ENCODE peak calls at places on chromosome 6, in seven cellular contexts. P, H, T, Z, Y, S and Q are unnamed samples.

GRCh38 chr6:71015392-71015791 is 58.5 kb upstream of the B3GAT2 start:
- DNase-seq in P (no peak), H (no peak), T (no peak), Z (no peak), Y (no peak), S (no peak), Q (no peak)

GRCh38 chr6:95119927-95120326 is 457.4 kb upstream of the MANEA start:
- DNase-seq in P (no peak), H (no peak), T (no peak), Z (no peak), Y (no peak), S (no peak), Q (no peak)

GRCh38 chr6:3131695-3132094 is 13.2 kb downstream of the BPHL start:
- DNase-seq in P (no peak), H (no peak), T (no peak), Z (no peak), Y (no peak), S (no peak), Q (no peak)

GRCh38 chr6:3239110-3239830 is 11.8 kb upstream of the TUBB2B start:
- DNase-seq in P (no peak), H (peak; percentile 57), T (no peak), Z (no peak), Y (no peak), S (no peak), Q (no peak)

GRCh38 chr6:13369591-13369990 is 41.3 kb upstream of the TBC1D7 start:
- DNase-seq in P (no peak), H (no peak), T (no peak), Z (no peak), Y (no peak), S (no peak), Q (no peak)

GRCh38 chr6:21909321-21909720 is 315.8 kb downstream of the SOX4 start:
- DNase-seq in P (no peak), H (no peak), T (no peak), Z (no peak), Y (no peak), S (no peak), Q (no peak)

GRCh38 chr6:150025201-150025917 is at the start of gene RAET1L:
- DNase-seq in P (no peak), H (no peak), T (no peak), Z (peak; percentile 25), Y (no peak), S (no peak), Q (no peak)

GRCh38 chr6:43074847-43075741 is 1.0 kb upstream of the PTK7 start:
- DNase-seq in P (no peak), H (no peak), T (no peak), Z (no peak), Y (no peak), S (no peak), Q (no peak)

GRCh38 chr6:94177429-94177828 is 758.1 kb upstream of the EPHA7 start:
- DNase-seq in P (no peak), H (peak; percentile 47), T (no peak), Z (no peak), Y (no peak), S (peak; percentile 3), Q (no peak)

GRCh38 chr6:132684998-132685397 is 26.0 kb upstream of the TAAR1 start:
- DNase-seq in P (no peak), H (no peak), T (no peak), Z (no peak), Y (no peak), S (no peak), Q (no peak)

DNA sequence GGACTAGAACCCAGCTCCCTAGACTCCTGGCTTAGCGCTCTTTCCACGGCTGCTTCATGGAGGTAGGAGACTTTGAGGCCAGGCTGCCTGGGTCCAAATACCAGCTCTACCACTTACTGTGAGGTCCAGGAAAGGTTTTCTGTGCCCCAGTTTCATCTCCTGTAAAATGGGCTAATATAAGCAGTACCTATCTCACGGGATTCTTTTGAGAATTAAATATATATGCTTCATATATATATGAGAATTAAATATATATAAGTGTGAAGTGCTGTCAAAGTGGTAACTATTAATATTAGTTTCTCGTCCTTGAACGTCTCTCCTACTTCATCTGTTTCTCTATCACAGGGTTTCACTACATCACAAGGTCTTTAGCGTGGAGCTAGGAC is 10.2 kb upstream of the LY6G5C start:
- DNase-seq in P (no peak), H (no peak), T (no peak), Z (no peak), Y (no peak), S (no peak), Q (no peak)
- H3K27ac ChIP-seq in P (peak overlapping the region; percentile 68), H (no peak overlapping the region), T (no peak overlapping the region), Z (no peak overlapping the region), Y (no peak overlapping the region), S (no peak overlapping the region), Q (no peak overlapping the region)

GRCh38 chr6:41720783-41721182 is 14.6 kb downstream of the TFEB start:
- DNase-seq in P (no peak), H (no peak), T (no peak), Z (no peak), Y (no peak), S (no peak), Q (no peak)

GRCh38 chr6:41718828-41719227 is 16.6 kb downstream of the TFEB start:
- DNase-seq in P (no peak), H (no peak), T (no peak), Z (no peak), Y (no peak), S (no peak), Q (no peak)

GRCh38 chr6:41721396-41721795 is 14.0 kb downstream of the TFEB start:
- DNase-seq in P (no peak), H (no peak), T (no peak), Z (no peak), Y (no peak), S (no peak), Q (no peak)

GRCh38 chr6:41716516-41717446 is 18.6 kb downstream of the TFEB start:
- DNase-seq in P (no peak), H (no peak), T (no peak), Z (peak; percentile 60), Y (peak; percentile 41), S (no peak), Q (no peak)

DNA sequence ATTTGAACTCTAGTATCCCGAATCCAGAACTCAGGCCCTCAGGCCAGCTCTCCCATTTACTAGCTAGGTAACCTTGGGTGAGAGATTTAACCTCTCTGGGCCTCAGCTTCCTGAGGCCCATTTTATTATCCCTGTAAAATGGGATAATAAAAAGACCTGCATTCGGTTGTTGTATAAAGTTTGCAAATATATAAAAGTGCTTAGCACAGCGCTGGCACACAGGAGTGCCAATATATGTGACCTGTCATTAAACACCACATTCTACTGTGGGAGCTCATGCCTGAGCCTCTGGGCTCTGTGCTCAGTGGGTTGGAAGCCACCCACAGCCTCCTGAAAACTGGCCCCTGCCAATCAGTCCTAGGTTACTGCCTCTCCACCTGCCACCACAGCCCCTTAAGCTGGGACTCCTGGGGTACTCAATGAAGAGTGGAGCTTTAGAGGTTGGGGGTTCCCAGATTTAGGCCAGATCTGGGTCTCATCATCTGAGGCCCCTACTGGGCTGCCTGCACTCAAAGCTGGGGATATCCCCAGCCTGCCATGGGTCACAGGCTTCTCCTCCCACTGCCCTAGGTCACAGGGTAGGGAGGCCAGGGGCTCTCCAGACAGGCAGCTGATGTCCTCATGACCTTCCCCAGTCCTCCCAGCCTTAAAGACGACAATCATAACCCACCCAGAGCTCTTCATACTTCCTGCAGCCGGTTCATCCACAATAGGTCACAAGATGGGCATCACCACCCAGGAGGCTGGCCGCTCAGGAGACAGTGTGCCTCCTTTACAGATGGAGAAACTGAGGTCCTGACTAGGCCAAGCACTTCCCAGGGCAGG is 15.4 kb downstream of the TFEB start:
- DNase-seq in P (no peak), H (no peak), T (no peak), Z (no peak), Y (no peak), S (no peak), Q (no peak)
- H3K4me1 ChIP-seq in P (no peaks in the 10 kb centered on the region), H (no peaks in the 10 kb centered on the region), T (peaks cover 79% of the 10 kb centered on the region), Z (peaks cover 31% of the 10 kb centered on the region), Y (peaks cover 96% of the 10 kb centered on the region), S (no peaks in the 10 kb centered on the region), Q (no peaks in the 10 kb centered on the region)

DNA sequence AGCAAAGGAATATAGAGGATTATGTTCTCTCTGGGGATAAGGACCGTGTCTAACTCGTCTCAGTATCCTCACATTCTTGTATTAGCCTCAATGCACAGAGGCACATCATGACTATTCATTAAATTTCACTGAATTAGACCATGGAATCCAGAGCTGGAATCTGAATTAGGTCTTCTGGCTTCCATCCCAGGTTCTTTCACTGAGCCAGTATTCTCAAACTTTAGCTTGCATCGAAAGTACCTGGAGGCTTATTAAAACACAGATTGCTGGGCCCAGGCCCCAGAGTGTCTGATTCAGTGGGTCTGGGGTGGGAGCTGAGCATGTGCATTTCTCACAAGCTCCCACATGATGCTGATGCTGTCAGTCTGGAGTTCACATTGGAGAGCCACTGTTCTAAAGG is 142.0 kb downstream of the UST start:
- DNase-seq in P (no peak), H (no peak), T (no peak), Z (no peak), Y (no peak), S (no peak), Q (no peak)
- H3K27ac ChIP-seq in P (no peak overlapping the region), H (no peak overlapping the region), T (no peak overlapping the region), Z (no peak overlapping the region), Y (no peak overlapping the region), S (no peak overlapping the region), Q (no peak overlapping the region)

DNA sequence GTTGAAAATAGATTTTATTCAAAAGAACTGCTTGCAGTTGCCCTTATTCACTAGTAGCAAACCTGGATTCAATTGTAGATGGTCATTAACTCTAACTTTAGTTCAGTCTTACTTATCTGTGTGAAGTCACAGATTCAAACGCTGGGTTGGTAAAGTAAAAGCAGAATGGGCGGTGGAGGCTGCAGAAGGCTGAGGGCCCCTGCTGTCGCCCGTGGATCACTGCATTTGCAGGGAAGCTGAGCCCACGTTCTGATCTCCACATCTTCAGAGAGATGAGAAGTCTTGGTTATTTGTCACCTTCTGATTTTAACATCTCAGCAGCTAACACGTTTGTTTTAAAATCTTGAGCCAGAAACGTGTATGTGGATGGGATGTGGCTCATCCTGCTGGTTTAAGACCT is 75.1 kb downstream of the SNX9 start:
- DNase-seq in P (no peak), H (peak; percentile 18), T (no peak), Z (no peak), Y (peak; percentile 25), S (no peak), Q (no peak)
- H3K4me1 ChIP-seq in P (peaks cover 4% of the 10 kb centered on the region), H (peaks cover 6% of the 10 kb centered on the region), T (no peaks in the 10 kb centered on the region), Z (no peaks in the 10 kb centered on the region), Y (no peaks in the 10 kb centered on the region), S (no peaks in the 10 kb centered on the region), Q (peaks cover 12% of the 10 kb centered on the region)

DNA sequence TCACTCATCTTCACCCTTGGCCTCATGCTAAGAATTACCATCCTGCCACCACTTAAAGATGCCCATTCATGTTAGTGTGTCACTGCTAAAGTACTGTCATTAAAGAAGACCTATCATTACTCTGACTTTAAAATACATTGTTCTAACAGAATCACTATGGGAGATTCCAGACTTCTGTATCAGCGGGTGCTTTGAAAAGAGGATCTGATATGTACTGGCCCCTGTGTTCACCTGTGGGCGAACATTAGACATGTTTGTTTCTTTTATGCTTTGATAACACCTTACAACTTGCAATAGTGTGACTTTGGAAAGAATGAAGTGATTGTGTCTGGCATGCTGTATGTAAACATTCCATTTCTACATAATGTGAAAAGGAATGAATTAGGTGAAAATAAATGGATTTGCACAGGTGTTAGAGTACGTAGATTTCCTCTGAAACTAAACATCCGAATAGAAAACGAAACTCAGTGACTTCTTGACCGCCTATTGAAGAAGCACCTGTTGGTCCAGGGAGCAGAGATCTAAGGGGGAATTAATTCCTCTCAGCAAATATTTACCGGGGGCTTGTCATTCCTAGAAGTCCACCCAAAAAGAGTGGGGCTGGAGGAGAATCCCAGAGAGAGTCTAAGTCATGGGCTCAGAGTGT is 132.3 kb downstream of the CARMIL1 start:
- DNase-seq in P (no peak), H (no peak), T (no peak), Z (no peak), Y (peak; percentile 77), S (no peak), Q (no peak)
- H3K27ac ChIP-seq in P (no peak overlapping the region), H (no peak overlapping the region), T (no peak overlapping the region), Z (no peak overlapping the region), Y (peak overlapping the region; percentile 64), S (no peak overlapping the region), Q (no peak overlapping the region)